ENCODE peak calls at places on chromosome 22, in six cellular contexts. Y is lower leg skin, E is heart left ventricle, I is tibial nerve, V is spleen, H is sigmoid colon. Z is an unnamed sample.
A peak's percentile ranks its signal among the peaks of the same experiment; 100 is the strongest.

GRCh38 chr22:31509041-31509440 is 12.7 kb downstream of the SFI1 start:
- DNase-seq in V (no peak), I (no peak), Y (no peak), H (no peak), E (no peak), Z (no peak)

GRCh38 chr22:40741116-40741515 is 61.8 kb downstream of the MCHR1 start:
- DNase-seq in H (no peak), Y (no peak), I (no peak), E (no peak), V (no peak), Z (no peak)

GRCh38 chr22:37353839-37354238 is 71.5 kb downstream of the CYTH4 start:
- DNase-seq in H (no peak), Y (no peak), E (no peak), V (no peak), I (no peak), Z (no peak)

GRCh38 chr22:43418079-43418825 is 6.4 kb downstream of the MPPED1 start:
- DNase-seq in V (no peak), H (no peak), I (no peak), E (peak; percentile 20), Y (no peak), Z (no peak)

GRCh38 chr22:27692243-27692642 is 109.3 kb downstream of the MN1 start:
- DNase-seq in H (no peak), E (no peak), Y (no peak), V (no peak), I (no peak), Z (no peak)

GRCh38 chr22:33402325-33402724 is 344.1 kb upstream of the SYN3 start:
- DNase-seq in V (no peak), E (no peak), I (no peak), Y (no peak), H (no peak), Z (no peak)

GRCh38 chr22:48592066-48592345 is 1235.7 kb downstream of the BRD1 start:
- DNase-seq in E (no peak), H (no peak), I (no peak), Y (no peak), V (no peak), Z (no peak)

GRCh38 chr22:43535336-43535735 is 123.5 kb downstream of the MPPED1 start:
- DNase-seq in H (no peak), E (no peak), Y (no peak), V (no peak), I (no peak), Z (no peak)

GRCh38 chr22:33063611-33064010 is 5.4 kb upstream of the SYN3 start:
- DNase-seq in Y (no peak), V (no peak), I (no peak), H (no peak), E (no peak), Z (no peak)

GRCh38 chr22:37968452-37969251 is 15.2 kb downstream of the POLR2F start:
- DNase-seq in Y (no peak), I (no peak), H (no peak), E (no peak), V (no peak), Z (no peak)

GRCh38 chr22:32619614-32620426 is 145.2 kb downstream of the FBXO7 start:
- DNase-seq in I (peak; percentile 64), E (peak; percentile 71), V (peak; percentile 42), Y (peak; percentile 72), H (peak; percentile 78), Z (no peak)

GRCh38 chr22:46171940-46172339 is 21.6 kb downstream of the PPARA start:
- DNase-seq in V (no peak), I (no peak), H (no peak), E (no peak), Y (no peak), Z (no peak)

GRCh38 chr22:29799217-29799680 is 32.1 kb downstream of the UQCR10 start:
- DNase-seq in E (peak; percentile 91), Y (peak; percentile 91), I (peak; percentile 79), V (peak; percentile 90), H (peak; percentile 94), Z (no peak)

GRCh38 chr22:31897842-31898241 is 46.5 kb upstream of the YWHAH start:
- DNase-seq in E (no peak), Y (no peak), V (peak; percentile 2), I (no peak), H (no peak), Z (no peak)

GRCh38 chr22:20424937-20425587 is 12.6 kb downstream of the SCARF2 start:
- DNase-seq in I (no peak), H (no peak), V (peak; percentile 76), Y (no peak), E (peak; percentile 56), Z (no peak)

GRCh38 chr22:31039393-31039792 is 41.7 kb upstream of the SMTN start:
- DNase-seq in Y (no peak), H (peak; percentile 86), I (no peak), E (no peak), V (no peak), Z (no peak)

GRCh38 chr22:49261616-49262015 is 566.1 kb downstream of the BRD1 start:
- DNase-seq in I (no peak), Y (no peak), H (no peak), E (no peak), V (no peak), Z (no peak)

GRCh38 chr22:26996156-26996555 is 338.8 kb downstream of the MIAT start:
- DNase-seq in I (no peak), E (no peak), H (no peak), Y (no peak), V (no peak), Z (no peak)

GRCh38 chr22:25354456-25354855 is 135.0 kb downstream of the CRYBB2 start:
- DNase-seq in Y (no peak), I (no peak), V (peak; percentile 43), E (no peak), H (peak; percentile 52), Z (no peak)

GRCh38 chr22:47283616-47284270 is 521.3 kb downstream of the TBC1D22A start:
- DNase-seq in I (no peak), V (no peak), E (no peak), H (no peak), Y (no peak), Z (no peak)

DNA sequence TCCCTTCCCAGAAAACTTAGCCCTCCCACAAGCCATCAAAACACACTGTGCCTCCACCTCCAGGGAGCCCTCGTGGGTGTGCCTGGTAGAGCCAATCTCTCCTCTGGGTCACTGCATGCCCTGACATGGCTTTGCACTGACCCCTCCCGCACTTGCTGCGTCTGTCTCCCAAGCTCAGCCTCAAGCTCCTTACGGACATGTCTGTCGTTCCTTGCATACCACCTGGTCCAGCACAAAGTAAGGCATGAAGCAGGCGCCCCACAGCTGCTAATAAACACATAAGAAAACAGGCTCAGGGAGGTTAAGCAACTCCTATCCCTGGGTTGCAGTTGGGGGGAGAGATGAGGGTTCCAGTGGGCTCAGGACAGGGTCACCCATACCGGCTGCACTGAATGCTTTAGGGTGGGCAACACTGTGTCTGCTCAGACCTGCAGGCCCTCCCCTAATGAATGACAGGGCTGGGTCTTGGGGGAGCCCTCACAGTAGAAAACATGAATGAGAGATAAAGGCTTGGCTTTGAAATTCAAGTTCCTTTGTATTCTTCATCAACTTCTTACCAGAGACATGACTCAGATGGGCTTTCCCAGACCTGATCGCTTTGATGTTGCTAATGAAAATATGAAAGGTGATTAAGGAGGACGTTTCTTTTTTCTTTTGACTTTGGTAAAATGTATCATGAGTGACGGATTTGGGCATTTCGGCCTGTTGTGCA is 38.0 kb downstream of the PHF21B start:
- DNase-seq in I (no peak), E (no peak), Y (no peak), H (no peak), V (no peak), Z (no peak)
- TF ChIP-seq POLR2A in I (no peak), E (no peak), Y (no peak), H (no peak), V (no peak), Z (no peak)

DNA sequence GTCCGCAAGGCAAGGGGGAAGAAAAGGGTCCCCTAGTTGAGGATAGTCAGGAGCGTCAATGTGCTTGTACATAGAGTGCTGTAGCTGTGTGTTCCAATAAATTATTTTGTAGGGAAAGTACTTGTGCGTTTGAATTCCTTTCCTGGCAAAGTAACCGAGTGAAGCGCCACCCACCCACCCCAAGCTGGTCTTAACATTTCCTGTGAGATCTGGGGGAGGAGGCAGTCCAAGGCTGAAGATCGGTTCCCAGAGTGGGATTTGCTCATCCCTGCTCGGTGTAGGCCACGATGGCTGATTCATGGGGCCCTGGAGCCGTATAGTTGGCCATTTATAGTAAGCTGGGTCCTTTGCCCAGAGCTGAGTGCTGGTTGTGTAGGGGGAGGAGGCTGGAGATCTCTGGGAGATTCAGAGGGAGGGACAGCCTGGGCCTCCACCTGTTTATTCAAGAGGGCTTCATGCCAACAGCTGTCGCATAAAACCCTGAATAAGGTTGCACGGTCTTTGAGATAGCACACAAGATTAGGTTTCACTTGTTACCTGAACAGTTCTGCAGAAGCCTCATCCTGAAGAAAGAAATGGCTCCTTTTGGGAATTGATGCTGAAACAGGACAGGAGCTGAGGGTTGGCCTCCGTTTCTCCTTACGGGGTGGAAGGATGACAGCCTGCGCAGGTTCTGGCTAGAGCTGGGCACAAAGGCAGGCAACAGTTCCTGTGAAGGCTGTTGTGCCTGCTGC is 2.4 kb downstream of the ATF4 start:
- DNase-seq in E (no peak), V (peak; percentile 67), Y (no peak), H (peak; percentile 90), I (no peak), Z (no peak)
- TF ChIP-seq POLR2A in E (no peak), V (no peak), Y (no peak), H (peak; percentile 35), I (no peak), Z (peak; percentile 98)

GRCh38 chr22:45007247-45007945 is 2.4 kb downstream of the PHF21B start:
- DNase-seq in E (no peak), V (no peak), I (no peak), Y (no peak), H (no peak), Z (no peak)

GRCh38 chr22:45007946-45008852 is 1.6 kb downstream of the PHF21B start:
- DNase-seq in H (no peak), I (no peak), V (no peak), E (no peak), Y (no peak), Z (no peak)

GRCh38 chr22:45008853-45009751 is 703 bp downstream of the PHF21B start:
- DNase-seq in E (no peak), Y (no peak), I (no peak), V (no peak), H (no peak), Z (no peak)

GRCh38 chr22:45010532-45010900 is 711 bp upstream of the PHF21B start:
- DNase-seq in Y (no peak), I (no peak), H (no peak), E (no peak), V (no peak), Z (no peak)

DNA sequence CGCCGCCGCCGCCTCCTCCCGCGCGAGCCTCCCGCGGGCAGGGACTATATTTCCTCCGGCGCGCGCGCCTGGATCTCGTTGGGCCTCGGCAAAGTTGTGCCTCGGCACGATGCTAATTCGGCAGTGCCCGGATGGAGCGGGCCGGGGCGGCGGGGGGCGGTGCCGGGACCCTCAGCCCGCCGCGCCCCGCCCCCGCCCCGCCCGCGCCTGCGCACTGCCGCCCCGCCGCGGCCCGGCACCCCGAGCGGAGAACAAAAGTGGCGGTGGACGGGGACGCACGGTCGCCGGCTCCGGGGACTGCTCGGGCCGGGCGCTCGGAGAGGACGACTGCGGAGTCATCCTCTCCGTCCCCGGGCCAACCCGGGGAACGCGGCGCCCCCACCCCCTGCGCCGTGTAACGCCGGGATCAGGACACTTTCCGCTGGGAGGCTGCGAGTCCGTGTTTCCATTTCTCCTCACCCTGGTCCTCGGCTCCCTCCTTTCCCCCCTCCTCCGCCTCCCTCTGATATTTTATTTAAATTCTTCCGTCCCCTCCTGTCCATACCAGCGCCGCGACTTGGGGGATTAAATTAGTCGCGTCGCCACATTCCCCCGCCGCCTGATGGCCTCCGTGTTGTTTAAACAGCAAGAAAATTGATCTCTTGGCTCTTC is at the start of gene PHF21B:
- DNase-seq in E (peak; percentile 72), Y (no peak), I (no peak), V (no peak), H (peak; percentile 70), Z (no peak)
- TF ChIP-seq POLR2A in E (no peak), Y (no peak), I (no peak), V (no peak), H (no peak), Z (no peak)

GRCh38 chr22:17778412-17778976 is 4.2 kb upstream of the BID start:
- DNase-seq in E (peak; percentile 51), V (no peak), H (no peak), I (no peak), Y (no peak), Z (no peak)
- TF ChIP-seq POLR2A in E (no peak), V (no peak), H (no peak), I (no peak), Y (no peak), Z (no peak)

Z was measured in GM12891.